ENCODE peak calls at places on chromosomes 5 and 9, in eight cellular contexts. M, C, E, Y, V, P, O and J are unnamed samples.
A peak's percentile ranks its signal among the peaks of the same experiment; 100 is the strongest.

GRCh38 chr5:119397518-119398380 is 41.9 kb downstream of the TNFAIP8 start:
- ATAC-seq in V (peak; percentile 28), M (no peak), E (peak; percentile 40), C (no peak), Y (no peak), O (no peak), P (no peak), J (peak; percentile 12)

GRCh38 chr9:109903515-109904138 is 123.6 kb downstream of the PALM2AKAP2 start:
- ATAC-seq in Y (peak; percentile 47), C (peak; percentile 81), V (peak; percentile 74), E (peak; percentile 86), M (peak; percentile 77), P (peak; percentile 40), O (peak; percentile 64), J (peak; percentile 83)

GRCh38 chr5:153445875-153446567 is 44.4 kb upstream of the GRIA1 start:
- ATAC-seq in Y (no peak), P (no peak), O (peak; percentile 73), C (no peak), E (peak; percentile 53), V (no peak), M (peak; percentile 58), J (peak; percentile 33)

GRCh38 chr9:127968046-127968445 is 12.7 kb downstream of the EEIG1 start:
- ATAC-seq in Y (no peak), C (peak; percentile 42), E (peak; percentile 17), O (no peak), V (no peak), M (no peak), P (no peak), J (no peak)

GRCh38 chr9:125028041-125028440 is 87.2 kb upstream of the GOLGA1 start:
- ATAC-seq in M (no peak), P (no peak), V (no peak), E (no peak), Y (no peak), O (no peak), C (no peak), J (no peak)

GRCh38 chr5:170312666-170313065 is 15.1 kb upstream of the LCP2 start:
- ATAC-seq in C (no peak), P (no peak), O (no peak), E (peak; percentile 66), M (no peak), Y (no peak), V (peak; percentile 69), J (no peak)

GRCh38 chr5:125227333-125228075 is 481.1 kb upstream of the ZNF608 start:
- ATAC-seq in O (no peak), E (no peak), Y (no peak), V (no peak), P (no peak), C (peak; percentile 34), M (peak; percentile 83), J (peak; percentile 75)

GRCh38 chr5:151661968-151662732 is 24.6 kb downstream of the SPARC start:
- ATAC-seq in E (no peak), Y (no peak), P (no peak), M (no peak), V (no peak), O (no peak), C (no peak), J (no peak)

GRCh38 chr5:62948294-62948693 is 369.7 kb downstream of the LRRC70 start:
- ATAC-seq in E (no peak), O (no peak), V (no peak), Y (no peak), C (no peak), M (no peak), P (no peak), J (peak; percentile 60)

GRCh38 chr9:86508208-86508903 is 154.1 kb upstream of the TUT7 start:
- ATAC-seq in Y (no peak), O (no peak), V (no peak), E (no peak), M (no peak), C (no peak), P (no peak), J (no peak)

GRCh38 chr5:1570975-1571374 is 47.2 kb upstream of the LPCAT1 start:
- ATAC-seq in E (no peak), M (no peak), Y (no peak), V (no peak), O (no peak), C (no peak), P (no peak), J (no peak)

GRCh38 chr9:134759001-134759607 is 117.5 kb downstream of the COL5A1 start:
- ATAC-seq in C (no peak), V (no peak), M (no peak), P (no peak), E (no peak), O (no peak), Y (no peak), J (no peak)

GRCh38 chr5:124662261-124662781 is 84.1 kb downstream of the ZNF608 start:
- ATAC-seq in P (no peak), V (no peak), M (peak; percentile 16), Y (peak; percentile 74), E (no peak), C (peak; percentile 52), O (no peak), J (no peak)

GRCh38 chr9:123174887-123175518 is 93.4 kb downstream of the STRBP start:
- ATAC-seq in E (peak; percentile 44), O (no peak), P (no peak), V (no peak), C (no peak), Y (no peak), M (no peak), J (no peak)

GRCh38 chr9:18059043-18059442 is 414.9 kb upstream of the ADAMTSL1 start:
- ATAC-seq in O (no peak), E (peak; percentile 61), C (no peak), V (no peak), Y (no peak), M (no peak), P (no peak), J (no peak)

GRCh38 chr9:79681576-79681975 is 109.8 kb downstream of the TLE4 start:
- ATAC-seq in C (no peak), O (no peak), E (no peak), Y (no peak), M (no peak), V (no peak), P (no peak), J (no peak)